ENCODE peak calls at places on chromosomes 12 and 14, in four cellular contexts. H is K562, R is HCT116, E is HepG2. O is an unnamed sample.

GRCh38 chr12:54370218-54370730 is 6.0 kb upstream of the GPR84 start:
- DNase-seq in E (no peak), R (no peak), H (peak), O (peak)

GRCh38 chr12:48199784-48200198 is 3.3 kb downstream of the OR10AD1 start:
- DNase-seq in R (no peak), H (no peak), E (no peak), O (no peak)

GRCh38 chr12:117580718-117581062 is 219.3 kb upstream of the NOS1 start:
- DNase-seq in E (no peak), R (peak), H (peak), O (peak)

GRCh38 chr12:57089259-57090245 is 638 bp downstream of the NAB2 start:
- DNase-seq in H (peak), E (no peak), R (no peak), O (peak)

GRCh38 chr12:40439771-40440492 is 215.1 kb downstream of the LRRK2 start:
- DNase-seq in H (no peak), R (no peak), E (no peak), O (no peak)

GRCh38 chr14:94486883-94487282 is 10.9 kb upstream of the SERPINA9 start:
- DNase-seq in R (no peak), H (no peak), E (no peak), O (no peak)

GRCh38 chr14:22002860-22003284 is 329.3 kb upstream of the OR4E1 start:
- DNase-seq in R (peak), E (no peak), H (no peak), O (no peak)

GRCh38 chr14:37599527-37600368 is 4.3 kb downstream of the TTC6 start:
- DNase-seq in E (no peak), R (no peak), H (no peak), O (no peak)

GRCh38 chr12:58479403-58479802 is 440.9 kb downstream of the LRIG3 start:
- DNase-seq in H (no peak), R (no peak), E (no peak), O (no peak)

GRCh38 chr14:94157195-94157594 is 16.9 kb upstream of the PPP4R4 start:
- DNase-seq in E (no peak), R (no peak), H (no peak), O (no peak)

GRCh38 chr12:8698132-8698829 is 490 bp downstream of the RIMKLB start:
- DNase-seq in H (peak), R (no peak), E (no peak), O (peak)

DNA sequence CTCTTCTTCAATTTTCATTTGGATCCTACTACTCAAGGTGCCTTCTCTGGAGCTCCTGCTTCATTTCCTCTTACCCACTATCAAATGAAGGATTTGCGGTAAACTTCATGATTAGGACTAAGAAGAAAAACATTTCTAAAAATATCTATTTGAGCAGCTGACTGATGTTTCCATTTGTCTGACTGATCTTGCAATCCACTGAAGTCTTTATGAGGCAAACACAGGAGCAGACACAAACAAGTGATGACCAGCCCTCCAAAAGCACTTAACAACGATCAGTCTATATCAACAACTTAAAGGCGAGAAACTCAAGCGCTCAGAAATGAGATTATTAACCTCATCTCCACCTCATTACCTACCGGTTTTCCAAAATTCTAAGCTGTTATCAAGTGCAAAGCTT is 26.2 kb downstream of the OSBPL8 start:
- DNase-seq in R (no peak), E (no peak), H (no peak), O (no peak)
- TF ChIP-seq ELF1 in R (no peak), E (no peak), H (no peak), O (no peak)

GRCh38 chr12:96035283-96036236 is at the start of gene LTA4H:
- DNase-seq in E (peak), H (peak), R (peak), O (peak)

GRCh38 chr12:96036765-96037455 is 1.5 kb upstream of the LTA4H start:
- DNase-seq in E (no peak), H (no peak), R (no peak), O (no peak)

GRCh38 chr12:96033549-96034389 is 1.6 kb downstream of the LTA4H start:
- DNase-seq in R (no peak), H (no peak), E (no peak), O (no peak)

GRCh38 chr12:96040305-96041133 is 5.1 kb upstream of the LTA4H start:
- DNase-seq in H (no peak), R (no peak), E (no peak), O (no peak)

GRCh38 chr12:96034631-96035282 is 630 bp downstream of the LTA4H start:
- DNase-seq in R (no peak), H (peak), E (peak), O (peak)
- TF ChIP-seq ELF1 in R (no peak), H (no peak), E (no peak), O (no peak)

DNA sequence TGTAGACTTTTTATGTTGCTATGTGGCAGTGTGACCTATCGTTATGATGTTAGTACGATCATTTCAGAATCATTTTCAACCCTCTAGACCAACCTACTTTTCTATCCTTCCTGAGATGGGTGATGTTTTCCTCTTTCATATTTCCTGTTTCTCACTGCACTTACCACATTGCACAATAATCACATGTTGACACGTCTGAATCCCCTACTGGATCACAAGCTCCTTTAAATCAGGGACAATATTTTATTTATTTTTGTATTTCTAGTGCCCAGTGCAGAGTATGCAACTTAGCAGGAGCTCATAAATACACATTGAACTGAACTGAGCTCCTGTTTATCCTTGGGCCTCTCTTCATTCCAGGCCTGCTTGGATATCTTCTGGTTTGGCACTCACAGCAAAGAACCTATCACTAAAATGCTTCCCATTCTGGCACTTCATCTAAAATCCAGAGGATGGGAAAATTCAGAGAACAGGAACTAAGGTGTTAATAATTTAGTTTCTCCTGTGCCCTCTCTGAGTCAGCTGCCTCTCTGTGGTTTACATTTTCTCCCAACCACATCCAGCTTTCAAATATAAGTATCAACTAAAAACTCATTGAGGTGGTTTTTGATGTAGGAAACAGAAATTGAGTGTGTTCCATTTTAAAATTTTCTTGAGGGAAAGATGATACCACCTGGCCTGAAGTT is 69.4 kb upstream of the DYRK2 start:
- DNase-seq in H (no peak), E (no peak), R (no peak), O (no peak)
- TF ChIP-seq ELF1 in H (no peak), E (no peak), R (no peak), O (no peak)

GRCh38 chr12:7666595-7666994 is 887 bp upstream of the APOBEC1 start:
- DNase-seq in R (no peak), H (no peak), E (peak), O (no peak)

GRCh38 chr12:7661741-7662140 is 4.0 kb downstream of the APOBEC1 start:
- DNase-seq in E (no peak), R (no peak), H (no peak), O (no peak)

DNA sequence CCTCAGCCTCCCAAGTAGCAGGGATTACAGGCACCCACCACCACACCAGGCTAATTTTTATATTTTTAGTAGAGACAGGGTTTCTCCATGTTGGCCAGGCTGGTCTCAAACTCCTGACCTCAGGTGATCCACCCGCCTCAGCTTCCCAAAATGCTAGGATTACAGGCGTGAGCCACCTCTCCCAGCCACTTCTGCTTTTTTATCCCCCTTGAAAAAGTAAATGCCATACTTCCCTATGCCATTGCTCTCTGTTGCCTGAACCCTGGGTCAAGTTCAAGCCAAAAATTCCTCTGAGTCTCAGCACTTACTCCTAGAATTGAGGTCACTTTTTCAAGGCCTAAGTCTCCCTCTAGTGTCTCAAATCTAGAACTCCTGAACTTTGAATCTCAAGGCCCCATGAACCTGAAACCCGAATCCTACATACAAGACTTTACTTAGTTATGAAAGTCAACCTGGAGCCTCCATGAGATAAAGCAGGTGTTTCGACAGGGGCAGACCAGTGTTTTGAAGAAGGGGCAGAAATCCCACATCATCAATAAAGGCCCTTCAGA is 1.4 kb upstream of the APOBEC1 start:
- DNase-seq in E (peak), R (peak), H (no peak), O (no peak)
- TF ChIP-seq ELF1 in E (no peak), R (no peak), H (no peak), O (no peak)

O was measured in SK-N-SH.